ENCODE peak calls at places on chromosomes 2 and 18, in four cellular contexts. One of them, this sample, is unnamed.

GRCh38 chr2:127859712-127860085 is 1.7 kb upstream of the POLR2D start:
- DNase-seq in mesothelial cell of epicardium: peak
- DNase-seq in epithelial cell of esophagus: peak
- DNase-seq in heart left ventricle: peak
- DNase-seq in this sample: peak

GRCh38 chr2:133774675-133775005 is 206.4 kb upstream of the NCKAP5 start:
- DNase-seq in mesothelial cell of epicardium: no peak
- DNase-seq in epithelial cell of esophagus: no peak
- DNase-seq in heart left ventricle: peak
- DNase-seq in this sample: no peak

GRCh38 chr18:44013871-44014270 is 666.8 kb upstream of the SETBP1 start:
- DNase-seq in mesothelial cell of epicardium: no peak
- DNase-seq in epithelial cell of esophagus: no peak
- DNase-seq in heart left ventricle: no peak
- DNase-seq in this sample: no peak

GRCh38 chr2:236400046-236400574 is 135.9 kb upstream of the ASB18 start:
- DNase-seq in mesothelial cell of epicardium: no peak
- DNase-seq in epithelial cell of esophagus: no peak
- DNase-seq in heart left ventricle: no peak
- DNase-seq in this sample: no peak

GRCh38 chr18:13405305-13406038 is 186.9 kb downstream of the LDLRAD4 start:
- DNase-seq in mesothelial cell of epicardium: no peak
- DNase-seq in epithelial cell of esophagus: no peak
- DNase-seq in heart left ventricle: no peak
- DNase-seq in this sample: no peak

GRCh38 chr2:14189929-14190328 is 442.6 kb upstream of the LRATD1 start:
- DNase-seq in mesothelial cell of epicardium: no peak
- DNase-seq in epithelial cell of esophagus: peak
- DNase-seq in heart left ventricle: no peak
- DNase-seq in this sample: no peak

GRCh38 chr2:120540719-120541552 is 194.7 kb upstream of the GLI2 start:
- DNase-seq in mesothelial cell of epicardium: no peak
- DNase-seq in epithelial cell of esophagus: no peak
- DNase-seq in heart left ventricle: no peak
- DNase-seq in this sample: no peak

GRCh38 chr2:169799555-169799954 is 884 bp downstream of the SSB start:
- DNase-seq in mesothelial cell of epicardium: no peak
- DNase-seq in epithelial cell of esophagus: peak
- DNase-seq in heart left ventricle: no peak
- DNase-seq in this sample: no peak

GRCh38 chr18:43830905-43831304 is 553.6 kb upstream of the SYT4 start:
- DNase-seq in mesothelial cell of epicardium: no peak
- DNase-seq in epithelial cell of esophagus: no peak
- DNase-seq in heart left ventricle: no peak
- DNase-seq in this sample: no peak

GRCh38 chr2:65957454-65957853 is 477.5 kb upstream of the MEIS1 start:
- DNase-seq in mesothelial cell of epicardium: no peak
- DNase-seq in epithelial cell of esophagus: no peak
- DNase-seq in heart left ventricle: no peak
- DNase-seq in this sample: no peak

GRCh38 chr18:8478166-8478967 is 130.9 kb upstream of the RAB12 start:
- DNase-seq in mesothelial cell of epicardium: peak
- DNase-seq in epithelial cell of esophagus: peak
- DNase-seq in heart left ventricle: peak
- DNase-seq in this sample: peak

GRCh38 chr2:102030855-102031527 is 39.2 kb downstream of the IL1R2 start:
- DNase-seq in mesothelial cell of epicardium: no peak
- DNase-seq in epithelial cell of esophagus: no peak
- DNase-seq in heart left ventricle: no peak
- DNase-seq in this sample: no peak

GRCh38 chr2:236158969-236159777 is 9.0 kb downstream of the GBX2 start:
- DNase-seq in mesothelial cell of epicardium: no peak
- DNase-seq in epithelial cell of esophagus: no peak
- DNase-seq in heart left ventricle: no peak
- DNase-seq in this sample: no peak

GRCh38 chr18:59539108-59539507 is 158.1 kb downstream of the CCBE1 start:
- DNase-seq in mesothelial cell of epicardium: no peak
- DNase-seq in epithelial cell of esophagus: no peak
- DNase-seq in heart left ventricle: no peak
- DNase-seq in this sample: no peak

GRCh38 chr2:238523158-238524110 is 96.7 kb downstream of the ASB1 start:
- DNase-seq in mesothelial cell of epicardium: no peak
- DNase-seq in epithelial cell of esophagus: no peak
- DNase-seq in heart left ventricle: peak
- DNase-seq in this sample: no peak

GRCh38 chr18:13388586-13389490 is 170.3 kb downstream of the LDLRAD4 start:
- DNase-seq in mesothelial cell of epicardium: no peak
- DNase-seq in epithelial cell of esophagus: no peak
- DNase-seq in heart left ventricle: no peak
- DNase-seq in this sample: no peak

GRCh38 chr2:144668493-144669110 is 148.7 kb upstream of the ZEB2 start:
- DNase-seq in mesothelial cell of epicardium: no peak
- DNase-seq in epithelial cell of esophagus: no peak
- DNase-seq in heart left ventricle: no peak
- DNase-seq in this sample: no peak

GRCh38 chr2:144670080-144670479 is 150.2 kb upstream of the ZEB2 start:
- DNase-seq in mesothelial cell of epicardium: no peak
- DNase-seq in epithelial cell of esophagus: no peak
- DNase-seq in heart left ventricle: no peak
- DNase-seq in this sample: no peak

GRCh38 chr2:144671695-144672094 is 151.8 kb upstream of the ZEB2 start:
- DNase-seq in mesothelial cell of epicardium: no peak
- DNase-seq in epithelial cell of esophagus: peak
- DNase-seq in heart left ventricle: no peak
- DNase-seq in this sample: no peak

GRCh38 chr2:144666032-144666431 is 146.1 kb upstream of the ZEB2 start:
- DNase-seq in mesothelial cell of epicardium: no peak
- DNase-seq in epithelial cell of esophagus: peak
- DNase-seq in heart left ventricle: no peak
- DNase-seq in this sample: no peak

GRCh38 chr2:144669196-144669987 is 149.5 kb upstream of the ZEB2 start:
- DNase-seq in mesothelial cell of epicardium: no peak
- DNase-seq in epithelial cell of esophagus: no peak
- DNase-seq in heart left ventricle: no peak
- DNase-seq in this sample: no peak
- TF ChIP-seq CTCF in mesothelial cell of epicardium: no peak
- TF ChIP-seq CTCF in epithelial cell of esophagus: no peak
- TF ChIP-seq CTCF in heart left ventricle: no peak
- TF ChIP-seq CTCF in this sample: no peak

GRCh38 chr2:121736462-121737336 is at the start of gene NIFK:
- DNase-seq in mesothelial cell of epicardium: peak
- DNase-seq in epithelial cell of esophagus: peak
- DNase-seq in heart left ventricle: peak
- DNase-seq in this sample: peak
- TF ChIP-seq CTCF in mesothelial cell of epicardium: no peak
- TF ChIP-seq CTCF in epithelial cell of esophagus: no peak
- TF ChIP-seq CTCF in heart left ventricle: no peak
- TF ChIP-seq CTCF in this sample: no peak

DNA sequence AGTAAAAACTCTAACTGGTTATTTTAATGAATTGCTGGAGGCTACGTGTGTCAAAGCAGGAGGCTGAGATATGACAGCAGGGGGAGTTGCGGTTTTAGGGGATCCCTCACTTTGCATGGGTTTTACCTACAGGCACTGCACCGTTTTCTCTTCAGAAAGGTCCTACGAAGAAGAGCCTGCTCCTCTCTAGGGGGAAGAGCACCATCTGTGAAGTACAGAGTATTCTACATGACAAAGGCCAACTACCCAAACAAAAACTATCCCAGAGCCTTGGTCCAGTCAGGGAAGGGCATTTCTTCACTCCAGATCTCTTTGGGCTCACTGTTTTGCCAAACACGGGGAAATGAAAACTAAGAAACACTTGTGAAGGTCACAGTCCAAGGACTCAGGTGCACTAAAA is 696.7 kb upstream of the SOX11 start:
- DNase-seq in mesothelial cell of epicardium: no peak
- DNase-seq in epithelial cell of esophagus: no peak
- DNase-seq in heart left ventricle: no peak
- DNase-seq in this sample: no peak
- TF ChIP-seq CTCF in mesothelial cell of epicardium: no peak
- TF ChIP-seq CTCF in epithelial cell of esophagus: no peak
- TF ChIP-seq CTCF in heart left ventricle: no peak
- TF ChIP-seq CTCF in this sample: no peak

GRCh38 chr2:222939208-222939846 is 78.5 kb downstream of the ACSL3 start:
- DNase-seq in mesothelial cell of epicardium: no peak
- DNase-seq in epithelial cell of esophagus: peak
- DNase-seq in heart left ventricle: no peak
- DNase-seq in this sample: peak
- TF ChIP-seq CTCF in mesothelial cell of epicardium: peak
- TF ChIP-seq CTCF in epithelial cell of esophagus: peak
- TF ChIP-seq CTCF in heart left ventricle: peak
- TF ChIP-seq CTCF in this sample: peak

GRCh38 chr2:150485114-150485870 is 2.2 kb downstream of the RND3 start:
- DNase-seq in mesothelial cell of epicardium: peak
- DNase-seq in epithelial cell of esophagus: peak
- DNase-seq in heart left ventricle: peak
- DNase-seq in this sample: peak

GRCh38 chr2:150486539-150487484 is 655 bp downstream of the RND3 start:
- DNase-seq in mesothelial cell of epicardium: peak
- DNase-seq in epithelial cell of esophagus: no peak
- DNase-seq in heart left ventricle: no peak
- DNase-seq in this sample: peak

GRCh38 chr2:150487537-150488429 is at the start of gene RND3:
- DNase-seq in mesothelial cell of epicardium: peak
- DNase-seq in epithelial cell of esophagus: peak
- DNase-seq in heart left ventricle: peak
- DNase-seq in this sample: peak

GRCh38 chr2:150484461-150484931 is 3.0 kb downstream of the RND3 start:
- DNase-seq in mesothelial cell of epicardium: no peak
- DNase-seq in epithelial cell of esophagus: peak
- DNase-seq in heart left ventricle: no peak
- DNase-seq in this sample: no peak

DNA sequence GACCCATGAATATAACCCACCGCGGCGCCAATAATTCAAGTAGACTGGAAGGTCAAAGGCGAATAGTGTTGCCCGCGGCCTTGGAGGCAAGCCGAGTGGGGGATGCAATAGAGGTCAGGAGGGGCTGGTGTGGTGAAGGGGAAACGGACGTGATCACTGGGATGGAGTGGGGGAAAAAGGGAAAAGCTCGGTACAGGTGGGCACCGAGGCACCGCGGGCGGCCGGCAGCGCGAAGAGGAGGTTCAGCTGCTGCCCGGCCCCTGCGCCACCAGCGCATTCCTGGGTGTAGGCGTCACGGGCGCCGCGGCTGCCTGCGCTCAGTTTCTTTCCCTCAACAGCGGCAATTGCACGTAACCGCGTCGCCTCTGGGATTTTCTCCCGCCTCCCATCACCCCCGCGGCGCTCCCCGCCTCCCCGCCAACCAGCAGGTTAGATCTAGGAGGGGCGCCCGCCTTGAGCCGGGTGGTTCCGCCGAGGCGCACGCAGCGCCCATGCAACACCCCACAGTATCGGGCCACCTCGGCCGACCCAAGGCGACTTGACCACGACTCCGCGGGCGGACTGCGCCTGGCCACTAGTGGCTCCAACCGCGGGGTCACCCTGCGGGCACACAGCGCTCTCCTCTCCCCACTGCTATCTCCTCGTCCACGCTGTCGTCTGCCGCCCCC is 1.5 kb downstream of the RND3 start:
- DNase-seq in mesothelial cell of epicardium: peak
- DNase-seq in epithelial cell of esophagus: peak
- DNase-seq in heart left ventricle: peak
- DNase-seq in this sample: peak
- TF ChIP-seq CTCF in mesothelial cell of epicardium: peak
- TF ChIP-seq CTCF in epithelial cell of esophagus: no peak
- TF ChIP-seq CTCF in heart left ventricle: no peak
- TF ChIP-seq CTCF in this sample: peak

GRCh38 chr18:21933931-21934765 is 193.6 kb downstream of the MIB1 start:
- DNase-seq in mesothelial cell of epicardium: no peak
- DNase-seq in epithelial cell of esophagus: no peak
- DNase-seq in heart left ventricle: no peak
- DNase-seq in this sample: no peak
- TF ChIP-seq CTCF in mesothelial cell of epicardium: no peak
- TF ChIP-seq CTCF in epithelial cell of esophagus: no peak
- TF ChIP-seq CTCF in heart left ventricle: no peak
- TF ChIP-seq CTCF in this sample: no peak

This sample was measured in progenitor cell of endocrine pancreas.